ENCODE peak calls at places on chromosome 5, in eight cellular contexts. One of them, this sample, is unnamed.

GRCh38 chr5:179405054-179405416 is 59.8 kb upstream of the ADAMTS2 start:
- DNase-seq in aorta: no peak
- DNase-seq in body of pancreas: no peak
- DNase-seq in HCT116: no peak
- DNase-seq in upper lobe of right lung: no peak
- DNase-seq in neural progenitor cell: no peak
- DNase-seq in tibial artery: no peak
- DNase-seq in H1: no peak
- DNase-seq in this sample: no peak

GRCh38 chr5:81579525-81579924 is 171.4 kb downstream of the SSBP2 start:
- DNase-seq in aorta: no peak
- DNase-seq in body of pancreas: peak; percentile 4
- DNase-seq in HCT116: no peak
- DNase-seq in upper lobe of right lung: no peak
- DNase-seq in neural progenitor cell: no peak
- DNase-seq in tibial artery: no peak
- DNase-seq in H1: no peak
- DNase-seq in this sample: no peak

GRCh38 chr5:72817639-72818266 is 1.3 kb downstream of the TNPO1 start:
- DNase-seq in aorta: no peak
- DNase-seq in body of pancreas: no peak
- DNase-seq in HCT116: no peak
- DNase-seq in upper lobe of right lung: no peak
- DNase-seq in neural progenitor cell: no peak
- DNase-seq in tibial artery: no peak
- DNase-seq in H1: no peak
- DNase-seq in this sample: no peak

GRCh38 chr5:116097301-116097700 is 12.5 kb downstream of the COMMD10 start:
- DNase-seq in aorta: no peak
- DNase-seq in body of pancreas: no peak
- DNase-seq in HCT116: no peak
- DNase-seq in upper lobe of right lung: no peak
- DNase-seq in neural progenitor cell: no peak
- DNase-seq in tibial artery: no peak
- DNase-seq in H1: no peak
- DNase-seq in this sample: no peak

GRCh38 chr5:75091597-75091996 is 39.2 kb upstream of the GCNT4 start:
- DNase-seq in aorta: no peak
- DNase-seq in body of pancreas: no peak
- DNase-seq in HCT116: no peak
- DNase-seq in upper lobe of right lung: no peak
- DNase-seq in neural progenitor cell: no peak
- DNase-seq in tibial artery: no peak
- DNase-seq in H1: no peak
- DNase-seq in this sample: no peak

GRCh38 chr5:180100621-180101450 is 29.3 kb upstream of the RNF130 start:
- DNase-seq in aorta: no peak
- DNase-seq in body of pancreas: peak; percentile 1
- DNase-seq in HCT116: no peak
- DNase-seq in upper lobe of right lung: no peak
- DNase-seq in neural progenitor cell: no peak
- DNase-seq in tibial artery: no peak
- DNase-seq in H1: no peak
- DNase-seq in this sample: no peak

GRCh38 chr5:103929310-103930003 is 366.9 kb upstream of the NUDT12 start:
- DNase-seq in aorta: no peak
- DNase-seq in body of pancreas: no peak
- DNase-seq in HCT116: no peak
- DNase-seq in upper lobe of right lung: no peak
- DNase-seq in neural progenitor cell: no peak
- DNase-seq in tibial artery: no peak
- DNase-seq in H1: no peak
- DNase-seq in this sample: no peak

GRCh38 chr5:150585781-150586461 is 54.5 kb upstream of the SYNPO start:
- DNase-seq in aorta: peak; percentile 37
- DNase-seq in body of pancreas: peak; percentile 82
- DNase-seq in HCT116: no peak
- DNase-seq in upper lobe of right lung: peak; percentile 48
- DNase-seq in neural progenitor cell: no peak
- DNase-seq in tibial artery: peak; percentile 59
- DNase-seq in H1: no peak
- DNase-seq in this sample: no peak

GRCh38 chr5:107519900-107520354 is 150.8 kb downstream of the EFNA5 start:
- DNase-seq in aorta: no peak
- DNase-seq in body of pancreas: no peak
- DNase-seq in HCT116: no peak
- DNase-seq in upper lobe of right lung: no peak
- DNase-seq in neural progenitor cell: peak; percentile 57
- DNase-seq in tibial artery: no peak
- DNase-seq in H1: no peak
- DNase-seq in this sample: no peak

GRCh38 chr5:126354012-126354856 is 69.0 kb upstream of the GRAMD2B start:
- DNase-seq in aorta: no peak
- DNase-seq in body of pancreas: no peak
- DNase-seq in HCT116: peak; percentile 64
- DNase-seq in upper lobe of right lung: no peak
- DNase-seq in neural progenitor cell: peak; percentile 49
- DNase-seq in tibial artery: no peak
- DNase-seq in H1: no peak
- DNase-seq in this sample: no peak

GRCh38 chr5:139746691-139747582 is 48.7 kb upstream of the PSD2 start:
- DNase-seq in aorta: peak; percentile 87
- DNase-seq in body of pancreas: peak; percentile 28
- DNase-seq in HCT116: no peak
- DNase-seq in upper lobe of right lung: no peak
- DNase-seq in neural progenitor cell: no peak
- DNase-seq in tibial artery: peak; percentile 79
- DNase-seq in H1: no peak
- DNase-seq in this sample: no peak

GRCh38 chr5:139461698-139462097 is 845 bp downstream of the ECSCR start:
- DNase-seq in aorta: peak; percentile 62
- DNase-seq in body of pancreas: no peak
- DNase-seq in HCT116: no peak
- DNase-seq in upper lobe of right lung: no peak
- DNase-seq in neural progenitor cell: no peak
- DNase-seq in tibial artery: no peak
- DNase-seq in H1: no peak
- DNase-seq in this sample: no peak

GRCh38 chr5:22319798-22320197 is 533.3 kb downstream of the CDH12 start:
- DNase-seq in aorta: no peak
- DNase-seq in body of pancreas: no peak
- DNase-seq in HCT116: no peak
- DNase-seq in upper lobe of right lung: no peak
- DNase-seq in neural progenitor cell: peak; percentile 9
- DNase-seq in tibial artery: no peak
- DNase-seq in H1: no peak
- DNase-seq in this sample: no peak

GRCh38 chr5:154474267-154474956 is 3.6 kb downstream of the HAND1 start:
- DNase-seq in aorta: no peak
- DNase-seq in body of pancreas: no peak
- DNase-seq in HCT116: no peak
- DNase-seq in upper lobe of right lung: no peak
- DNase-seq in neural progenitor cell: peak; percentile 24
- DNase-seq in tibial artery: no peak
- DNase-seq in H1: no peak
- DNase-seq in this sample: no peak

GRCh38 chr5:135729582-135729879 is 104.9 kb upstream of the SLC25A48 start:
- DNase-seq in aorta: no peak
- DNase-seq in body of pancreas: no peak
- DNase-seq in HCT116: no peak
- DNase-seq in upper lobe of right lung: no peak
- DNase-seq in neural progenitor cell: peak; percentile 25
- DNase-seq in tibial artery: no peak
- DNase-seq in H1: no peak
- DNase-seq in this sample: no peak

GRCh38 chr5:116571568-116572321 is 2.9 kb downstream of the SEMA6A start:
- DNase-seq in aorta: no peak
- DNase-seq in body of pancreas: no peak
- DNase-seq in HCT116: no peak
- DNase-seq in upper lobe of right lung: no peak
- DNase-seq in neural progenitor cell: peak; percentile 49
- DNase-seq in tibial artery: no peak
- DNase-seq in H1: no peak
- DNase-seq in this sample: no peak

GRCh38 chr5:172380992-172381643 is 73.2 kb downstream of the SH3PXD2B start:
- DNase-seq in aorta: peak; percentile 92
- DNase-seq in body of pancreas: peak; percentile 47
- DNase-seq in HCT116: no peak
- DNase-seq in upper lobe of right lung: peak; percentile 72
- DNase-seq in neural progenitor cell: no peak
- DNase-seq in tibial artery: peak; percentile 89
- DNase-seq in H1: no peak
- DNase-seq in this sample: peak; percentile 85

GRCh38 chr5:172383231-172383802 is 71.0 kb downstream of the SH3PXD2B start:
- DNase-seq in aorta: no peak
- DNase-seq in body of pancreas: peak; percentile 75
- DNase-seq in HCT116: no peak
- DNase-seq in upper lobe of right lung: no peak
- DNase-seq in neural progenitor cell: no peak
- DNase-seq in tibial artery: no peak
- DNase-seq in H1: no peak
- DNase-seq in this sample: no peak

GRCh38 chr5:172377856-172378255 is 76.5 kb downstream of the SH3PXD2B start:
- DNase-seq in aorta: no peak
- DNase-seq in body of pancreas: no peak
- DNase-seq in HCT116: no peak
- DNase-seq in upper lobe of right lung: no peak
- DNase-seq in neural progenitor cell: no peak
- DNase-seq in tibial artery: no peak
- DNase-seq in H1: no peak
- DNase-seq in this sample: no peak

GRCh38 chr5:172379481-172379880 is 74.8 kb downstream of the SH3PXD2B start:
- DNase-seq in aorta: no peak
- DNase-seq in body of pancreas: no peak
- DNase-seq in HCT116: no peak
- DNase-seq in upper lobe of right lung: no peak
- DNase-seq in neural progenitor cell: no peak
- DNase-seq in tibial artery: no peak
- DNase-seq in H1: no peak
- DNase-seq in this sample: no peak

GRCh38 chr5:172380261-172380991 is 73.9 kb downstream of the SH3PXD2B start:
- DNase-seq in aorta: no peak
- DNase-seq in body of pancreas: no peak
- DNase-seq in HCT116: no peak
- DNase-seq in upper lobe of right lung: no peak
- DNase-seq in neural progenitor cell: no peak
- DNase-seq in tibial artery: no peak
- DNase-seq in H1: no peak
- DNase-seq in this sample: no peak
- H3K27ac ChIP-seq in aorta: no peak overlapping the region
- H3K27ac ChIP-seq in body of pancreas: no peak overlapping the region
- H3K27ac ChIP-seq in HCT116: no peak overlapping the region
- H3K27ac ChIP-seq in upper lobe of right lung: no peak overlapping the region
- H3K27ac ChIP-seq in neural progenitor cell: no peak overlapping the region
- H3K27ac ChIP-seq in tibial artery: peak overlapping the region; percentile 59
- H3K27ac ChIP-seq in H1: no peak overlapping the region
- H3K27ac ChIP-seq in this sample: no peak overlapping the region

DNA sequence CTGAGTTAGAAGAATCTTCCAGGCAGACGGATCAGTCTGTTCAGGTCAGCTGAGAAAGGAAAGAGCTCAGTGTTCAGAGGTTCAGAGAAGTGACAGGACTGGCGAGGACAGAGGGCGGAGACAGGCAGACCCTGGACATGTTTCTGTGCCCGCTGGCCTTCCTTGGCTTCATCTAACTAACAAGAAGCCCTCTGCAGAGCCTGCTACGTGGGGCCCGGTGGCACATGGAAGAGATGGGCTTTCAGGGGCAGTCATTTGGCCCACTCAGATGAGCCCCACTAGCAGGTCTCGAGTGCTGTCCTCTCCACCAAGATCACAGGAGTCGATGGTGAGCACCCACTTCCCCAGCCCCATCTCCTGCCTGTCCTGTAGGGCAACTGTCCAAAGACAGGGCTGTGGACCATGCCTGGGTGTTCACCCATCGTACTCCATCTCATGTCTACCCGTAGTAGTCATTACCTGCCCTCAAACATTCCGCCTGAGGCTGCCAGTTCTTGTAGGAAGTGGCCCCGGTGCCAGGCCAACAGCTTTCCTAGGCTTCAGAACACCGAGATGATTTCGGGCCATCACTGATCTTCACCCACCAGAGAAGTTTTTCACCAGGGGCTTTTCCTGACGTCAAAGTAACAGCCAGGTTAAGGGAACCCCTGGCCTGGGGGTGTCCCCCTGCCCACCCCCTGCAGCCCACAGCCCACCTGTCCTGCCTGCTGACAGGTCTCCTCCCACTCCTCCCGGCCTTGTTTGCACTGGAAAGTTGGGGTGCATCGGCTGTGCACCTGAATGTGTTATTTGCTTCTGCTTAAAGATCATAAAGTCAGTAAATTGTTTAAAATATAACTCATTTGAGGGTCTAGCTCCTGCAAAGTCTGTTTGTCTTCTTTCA is 14.0 kb downstream of the IRX2 start:
- DNase-seq in aorta: peak; percentile 64
- DNase-seq in body of pancreas: no peak
- DNase-seq in HCT116: no peak
- DNase-seq in upper lobe of right lung: no peak
- DNase-seq in neural progenitor cell: no peak
- DNase-seq in tibial artery: no peak
- DNase-seq in H1: no peak
- DNase-seq in this sample: peak; percentile 5
- H3K27me3 ChIP-seq in aorta: no peaks in the 10 kb centered on the region
- H3K27me3 ChIP-seq in body of pancreas: no peaks in the 10 kb centered on the region
- H3K27me3 ChIP-seq in HCT116: no peaks in the 10 kb centered on the region
- H3K27me3 ChIP-seq in upper lobe of right lung: peaks cover 40% of the 10 kb centered on the region
- H3K27me3 ChIP-seq in neural progenitor cell: peaks cover 64% of the 10 kb centered on the region
- H3K27me3 ChIP-seq in tibial artery: no peaks in the 10 kb centered on the region
- H3K27me3 ChIP-seq in H1: peaks cover 54% of the 10 kb centered on the region
- H3K27me3 ChIP-seq in this sample: peaks cover 46% of the 10 kb centered on the region

DNA sequence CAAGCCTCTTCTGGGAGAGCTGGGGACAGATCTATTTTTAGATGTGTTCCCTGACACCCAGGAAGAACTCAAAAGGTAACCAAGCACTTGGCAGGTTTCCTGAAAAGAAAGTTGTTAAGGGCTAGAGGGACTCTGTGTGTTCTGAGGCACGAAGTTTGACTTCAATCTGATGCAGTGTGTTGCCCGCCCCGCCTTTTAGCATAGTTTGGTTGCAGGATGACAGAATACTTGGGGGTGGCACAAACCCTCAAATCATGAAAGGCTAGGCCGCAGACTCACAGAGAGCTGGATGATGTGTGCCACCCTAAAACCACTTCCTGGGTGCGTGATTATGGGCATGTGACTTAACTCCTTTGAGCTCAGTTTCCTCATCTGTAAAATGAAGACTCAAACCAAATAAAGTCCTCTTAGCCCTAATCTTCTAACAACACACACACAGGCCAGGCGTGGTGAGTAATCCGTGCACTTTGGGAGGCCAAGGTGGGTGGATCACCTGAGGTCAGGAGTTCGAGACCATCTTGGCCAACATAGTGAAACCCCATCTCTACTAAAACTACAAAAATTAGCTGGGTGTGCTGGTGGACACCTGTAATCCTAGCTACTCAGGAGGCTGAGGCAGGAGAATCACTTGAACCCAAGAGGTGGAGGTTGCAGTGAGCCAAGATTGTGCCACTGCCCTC is 12.8 kb upstream of the NDFIP1 start:
- DNase-seq in aorta: no peak
- DNase-seq in body of pancreas: peak; percentile 15
- DNase-seq in HCT116: no peak
- DNase-seq in upper lobe of right lung: no peak
- DNase-seq in neural progenitor cell: no peak
- DNase-seq in tibial artery: no peak
- DNase-seq in H1: no peak
- DNase-seq in this sample: no peak
- H3K27ac ChIP-seq in aorta: peak overlapping the region; percentile 8
- H3K27ac ChIP-seq in body of pancreas: no peak overlapping the region
- H3K27ac ChIP-seq in HCT116: peak overlapping the region; percentile 19
- H3K27ac ChIP-seq in upper lobe of right lung: peak overlapping the region; percentile 38
- H3K27ac ChIP-seq in neural progenitor cell: no peak overlapping the region
- H3K27ac ChIP-seq in tibial artery: peak overlapping the region; percentile 71
- H3K27ac ChIP-seq in H1: no peak overlapping the region
- H3K27ac ChIP-seq in this sample: no peak overlapping the region

GRCh38 chr5:97225222-97225621 is 42.2 kb upstream of the RIOK2 start:
- DNase-seq in aorta: no peak
- DNase-seq in body of pancreas: no peak
- DNase-seq in HCT116: no peak
- DNase-seq in upper lobe of right lung: no peak
- DNase-seq in neural progenitor cell: no peak
- DNase-seq in tibial artery: no peak
- DNase-seq in H1: no peak
- DNase-seq in this sample: no peak
- H3K27me3 ChIP-seq in aorta: no peaks in the 10 kb centered on the region
- H3K27me3 ChIP-seq in body of pancreas: no peaks in the 10 kb centered on the region
- H3K27me3 ChIP-seq in HCT116: no peaks in the 10 kb centered on the region
- H3K27me3 ChIP-seq in upper lobe of right lung: no peaks in the 10 kb centered on the region
- H3K27me3 ChIP-seq in neural progenitor cell: no peaks in the 10 kb centered on the region
- H3K27me3 ChIP-seq in tibial artery: no peaks in the 10 kb centered on the region
- H3K27me3 ChIP-seq in H1: no peaks in the 10 kb centered on the region
- H3K27me3 ChIP-seq in this sample: no peaks in the 10 kb centered on the region